ENCODE peak calls at places on chromosome 17, in ten cellular contexts. One of them, this sample, is unnamed.

GRCh38 chr17:8362651-8363332 is 13.7 kb downstream of the KRABD2 start:
- DNase-seq in BE2C: no peak
- DNase-seq in tibial nerve: no peak
- DNase-seq in fibroblast of pulmonary artery: no peak
- DNase-seq in HFF-Myc: no peak
- DNase-seq in T follicular helper cell: no peak
- DNase-seq in PC-9: no peak
- DNase-seq in NCI-H82: no peak
- DNase-seq in HT1080: no peak
- DNase-seq in stimulated activated CD4-positive, alpha-beta T cell treated with anti-CD3 and anti-CD28 coated beads, Interleukin-4, amount 100 ng/mL, for 4 hours: no peak
- DNase-seq in this sample: no peak

GRCh38 chr17:48818361-48818841 is 1.4 kb upstream of the TTLL6 start:
- DNase-seq in fibroblast of pulmonary artery: no peak
- DNase-seq in T follicular helper cell: no peak
- DNase-seq in stimulated activated CD4-positive, alpha-beta T cell treated with anti-CD3 and anti-CD28 coated beads, Interleukin-4, amount 100 ng/mL, for 4 hours: no peak
- DNase-seq in tibial nerve: no peak
- DNase-seq in HT1080: no peak
- DNase-seq in PC-9: no peak
- DNase-seq in HFF-Myc: no peak
- DNase-seq in NCI-H82: peak
- DNase-seq in BE2C: no peak
- DNase-seq in this sample: no peak

GRCh38 chr17:60361889-60362288 is 30.0 kb downstream of the USP32 start:
- DNase-seq in PC-9: no peak
- DNase-seq in T follicular helper cell: no peak
- DNase-seq in BE2C: no peak
- DNase-seq in NCI-H82: no peak
- DNase-seq in stimulated activated CD4-positive, alpha-beta T cell treated with anti-CD3 and anti-CD28 coated beads, Interleukin-4, amount 100 ng/mL, for 4 hours: no peak
- DNase-seq in HT1080: no peak
- DNase-seq in fibroblast of pulmonary artery: no peak
- DNase-seq in HFF-Myc: no peak
- DNase-seq in tibial nerve: no peak
- DNase-seq in this sample: no peak

GRCh38 chr17:34706029-34706428 is 126.6 kb downstream of the TMEM132E start:
- DNase-seq in HT1080: no peak
- DNase-seq in stimulated activated CD4-positive, alpha-beta T cell treated with anti-CD3 and anti-CD28 coated beads, Interleukin-4, amount 100 ng/mL, for 4 hours: no peak
- DNase-seq in HFF-Myc: no peak
- DNase-seq in PC-9: peak
- DNase-seq in fibroblast of pulmonary artery: peak
- DNase-seq in BE2C: no peak
- DNase-seq in tibial nerve: no peak
- DNase-seq in T follicular helper cell: no peak
- DNase-seq in NCI-H82: no peak
- DNase-seq in this sample: no peak

GRCh38 chr17:2485543-2485942 is 26.1 kb downstream of the METTL16 start:
- DNase-seq in tibial nerve: no peak
- DNase-seq in PC-9: peak
- DNase-seq in HFF-Myc: no peak
- DNase-seq in T follicular helper cell: no peak
- DNase-seq in HT1080: no peak
- DNase-seq in NCI-H82: no peak
- DNase-seq in stimulated activated CD4-positive, alpha-beta T cell treated with anti-CD3 and anti-CD28 coated beads, Interleukin-4, amount 100 ng/mL, for 4 hours: no peak
- DNase-seq in fibroblast of pulmonary artery: peak
- DNase-seq in BE2C: no peak
- DNase-seq in this sample: no peak

GRCh38 chr17:41986634-41987033 is 20.0 kb downstream of the CNP start:
- DNase-seq in NCI-H82: peak
- DNase-seq in PC-9: no peak
- DNase-seq in fibroblast of pulmonary artery: no peak
- DNase-seq in HT1080: no peak
- DNase-seq in T follicular helper cell: no peak
- DNase-seq in stimulated activated CD4-positive, alpha-beta T cell treated with anti-CD3 and anti-CD28 coated beads, Interleukin-4, amount 100 ng/mL, for 4 hours: no peak
- DNase-seq in HFF-Myc: no peak
- DNase-seq in BE2C: no peak
- DNase-seq in tibial nerve: no peak
- DNase-seq in this sample: no peak

GRCh38 chr17:56297142-56297541 is 143.9 kb downstream of the ANKFN1 start:
- DNase-seq in fibroblast of pulmonary artery: no peak
- DNase-seq in HFF-Myc: no peak
- DNase-seq in PC-9: no peak
- DNase-seq in stimulated activated CD4-positive, alpha-beta T cell treated with anti-CD3 and anti-CD28 coated beads, Interleukin-4, amount 100 ng/mL, for 4 hours: no peak
- DNase-seq in tibial nerve: no peak
- DNase-seq in HT1080: peak
- DNase-seq in T follicular helper cell: no peak
- DNase-seq in BE2C: no peak
- DNase-seq in NCI-H82: no peak
- DNase-seq in this sample: no peak

GRCh38 chr17:633133-633532 is 81.5 kb downstream of the VPS53 start:
- DNase-seq in HFF-Myc: no peak
- DNase-seq in tibial nerve: no peak
- DNase-seq in BE2C: no peak
- DNase-seq in fibroblast of pulmonary artery: no peak
- DNase-seq in stimulated activated CD4-positive, alpha-beta T cell treated with anti-CD3 and anti-CD28 coated beads, Interleukin-4, amount 100 ng/mL, for 4 hours: no peak
- DNase-seq in HT1080: no peak
- DNase-seq in T follicular helper cell: no peak
- DNase-seq in PC-9: no peak
- DNase-seq in NCI-H82: no peak
- DNase-seq in this sample: no peak

GRCh38 chr17:173064-173911 is 8.2 kb downstream of the DOC2B start:
- DNase-seq in HT1080: no peak
- DNase-seq in stimulated activated CD4-positive, alpha-beta T cell treated with anti-CD3 and anti-CD28 coated beads, Interleukin-4, amount 100 ng/mL, for 4 hours: no peak
- DNase-seq in BE2C: no peak
- DNase-seq in tibial nerve: no peak
- DNase-seq in PC-9: no peak
- DNase-seq in T follicular helper cell: no peak
- DNase-seq in NCI-H82: no peak
- DNase-seq in fibroblast of pulmonary artery: no peak
- DNase-seq in HFF-Myc: no peak
- DNase-seq in this sample: no peak

GRCh38 chr17:10166181-10166935 is 32.0 kb downstream of the GAS7 start:
- DNase-seq in NCI-H82: no peak
- DNase-seq in BE2C: no peak
- DNase-seq in HT1080: no peak
- DNase-seq in tibial nerve: no peak
- DNase-seq in HFF-Myc: no peak
- DNase-seq in PC-9: no peak
- DNase-seq in T follicular helper cell: no peak
- DNase-seq in stimulated activated CD4-positive, alpha-beta T cell treated with anti-CD3 and anti-CD28 coated beads, Interleukin-4, amount 100 ng/mL, for 4 hours: no peak
- DNase-seq in fibroblast of pulmonary artery: no peak
- DNase-seq in this sample: no peak

GRCh38 chr17:65532491-65532890 is 29.0 kb downstream of the AXIN2 start:
- DNase-seq in NCI-H82: no peak
- DNase-seq in stimulated activated CD4-positive, alpha-beta T cell treated with anti-CD3 and anti-CD28 coated beads, Interleukin-4, amount 100 ng/mL, for 4 hours: no peak
- DNase-seq in BE2C: no peak
- DNase-seq in HFF-Myc: no peak
- DNase-seq in fibroblast of pulmonary artery: no peak
- DNase-seq in tibial nerve: no peak
- DNase-seq in T follicular helper cell: no peak
- DNase-seq in PC-9: no peak
- DNase-seq in HT1080: no peak
- DNase-seq in this sample: no peak

GRCh38 chr17:3896108-3897099 is 3.6 kb upstream of the CAMKK1 start:
- DNase-seq in HT1080: no peak
- DNase-seq in T follicular helper cell: no peak
- DNase-seq in HFF-Myc: no peak
- DNase-seq in stimulated activated CD4-positive, alpha-beta T cell treated with anti-CD3 and anti-CD28 coated beads, Interleukin-4, amount 100 ng/mL, for 4 hours: no peak
- DNase-seq in tibial nerve: no peak
- DNase-seq in NCI-H82: no peak
- DNase-seq in BE2C: peak
- DNase-seq in PC-9: no peak
- DNase-seq in fibroblast of pulmonary artery: no peak
- DNase-seq in this sample: no peak

GRCh38 chr17:43315369-43315768 is 81.6 kb upstream of the RNU2-1 start:
- DNase-seq in fibroblast of pulmonary artery: no peak
- DNase-seq in PC-9: no peak
- DNase-seq in stimulated activated CD4-positive, alpha-beta T cell treated with anti-CD3 and anti-CD28 coated beads, Interleukin-4, amount 100 ng/mL, for 4 hours: no peak
- DNase-seq in T follicular helper cell: no peak
- DNase-seq in NCI-H82: no peak
- DNase-seq in tibial nerve: no peak
- DNase-seq in HT1080: no peak
- DNase-seq in HFF-Myc: no peak
- DNase-seq in BE2C: no peak
- DNase-seq in this sample: no peak

GRCh38 chr17:31497431-31497830 is 106.0 kb downstream of the RAB11FIP4 start:
- DNase-seq in fibroblast of pulmonary artery: no peak
- DNase-seq in BE2C: no peak
- DNase-seq in PC-9: no peak
- DNase-seq in HFF-Myc: no peak
- DNase-seq in T follicular helper cell: no peak
- DNase-seq in tibial nerve: no peak
- DNase-seq in NCI-H82: no peak
- DNase-seq in stimulated activated CD4-positive, alpha-beta T cell treated with anti-CD3 and anti-CD28 coated beads, Interleukin-4, amount 100 ng/mL, for 4 hours: no peak
- DNase-seq in HT1080: no peak
- DNase-seq in this sample: no peak

GRCh38 chr17:59838196-59838911 is 54.4 kb downstream of the TUBD1 start:
- DNase-seq in PC-9: no peak
- DNase-seq in HFF-Myc: no peak
- DNase-seq in NCI-H82: no peak
- DNase-seq in stimulated activated CD4-positive, alpha-beta T cell treated with anti-CD3 and anti-CD28 coated beads, Interleukin-4, amount 100 ng/mL, for 4 hours: peak
- DNase-seq in fibroblast of pulmonary artery: peak
- DNase-seq in tibial nerve: no peak
- DNase-seq in BE2C: no peak
- DNase-seq in T follicular helper cell: no peak
- DNase-seq in HT1080: no peak
- DNase-seq in this sample: no peak

GRCh38 chr17:55285340-55286301 is 20.9 kb downstream of the HLF start:
- DNase-seq in BE2C: peak
- DNase-seq in HFF-Myc: peak
- DNase-seq in T follicular helper cell: no peak
- DNase-seq in NCI-H82: no peak
- DNase-seq in HT1080: no peak
- DNase-seq in fibroblast of pulmonary artery: peak
- DNase-seq in tibial nerve: peak
- DNase-seq in PC-9: no peak
- DNase-seq in stimulated activated CD4-positive, alpha-beta T cell treated with anti-CD3 and anti-CD28 coated beads, Interleukin-4, amount 100 ng/mL, for 4 hours: no peak
- DNase-seq in this sample: peak

GRCh38 chr17:45243750-45244149 is 18.1 kb downstream of the SPATA32 start:
- DNase-seq in tibial nerve: no peak
- DNase-seq in T follicular helper cell: no peak
- DNase-seq in stimulated activated CD4-positive, alpha-beta T cell treated with anti-CD3 and anti-CD28 coated beads, Interleukin-4, amount 100 ng/mL, for 4 hours: no peak
- DNase-seq in BE2C: no peak
- DNase-seq in HT1080: no peak
- DNase-seq in PC-9: no peak
- DNase-seq in NCI-H82: no peak
- DNase-seq in HFF-Myc: no peak
- DNase-seq in fibroblast of pulmonary artery: no peak
- DNase-seq in this sample: no peak

GRCh38 chr17:45895304-45895968 is 1.1 kb downstream of the MAPT start:
- DNase-seq in HT1080: no peak
- DNase-seq in stimulated activated CD4-positive, alpha-beta T cell treated with anti-CD3 and anti-CD28 coated beads, Interleukin-4, amount 100 ng/mL, for 4 hours: peak
- DNase-seq in fibroblast of pulmonary artery: no peak
- DNase-seq in T follicular helper cell: peak
- DNase-seq in HFF-Myc: no peak
- DNase-seq in PC-9: peak
- DNase-seq in tibial nerve: no peak
- DNase-seq in NCI-H82: peak
- DNase-seq in BE2C: peak
- DNase-seq in this sample: peak

GRCh38 chr17:78053777-78054468 is 74.6 kb downstream of the TMC6 start:
- DNase-seq in NCI-H82: no peak
- DNase-seq in HFF-Myc: no peak
- DNase-seq in PC-9: no peak
- DNase-seq in stimulated activated CD4-positive, alpha-beta T cell treated with anti-CD3 and anti-CD28 coated beads, Interleukin-4, amount 100 ng/mL, for 4 hours: no peak
- DNase-seq in T follicular helper cell: no peak
- DNase-seq in tibial nerve: no peak
- DNase-seq in BE2C: no peak
- DNase-seq in fibroblast of pulmonary artery: no peak
- DNase-seq in HT1080: no peak
- DNase-seq in this sample: no peak

GRCh38 chr17:2406903-2407790 is 6.3 kb upstream of the MNT start:
- DNase-seq in T follicular helper cell: no peak
- DNase-seq in stimulated activated CD4-positive, alpha-beta T cell treated with anti-CD3 and anti-CD28 coated beads, Interleukin-4, amount 100 ng/mL, for 4 hours: no peak
- DNase-seq in HFF-Myc: no peak
- DNase-seq in HT1080: peak
- DNase-seq in BE2C: no peak
- DNase-seq in fibroblast of pulmonary artery: peak
- DNase-seq in PC-9: peak
- DNase-seq in NCI-H82: no peak
- DNase-seq in tibial nerve: peak
- DNase-seq in this sample: no peak

GRCh38 chr17:67025216-67025792 is 19.1 kb upstream of the CACNG1 start:
- DNase-seq in fibroblast of pulmonary artery: no peak
- DNase-seq in HT1080: no peak
- DNase-seq in tibial nerve: no peak
- DNase-seq in NCI-H82: no peak
- DNase-seq in BE2C: no peak
- DNase-seq in stimulated activated CD4-positive, alpha-beta T cell treated with anti-CD3 and anti-CD28 coated beads, Interleukin-4, amount 100 ng/mL, for 4 hours: no peak
- DNase-seq in PC-9: peak
- DNase-seq in HFF-Myc: no peak
- DNase-seq in T follicular helper cell: no peak
- DNase-seq in this sample: no peak

GRCh38 chr17:47301161-47301560 is 22.6 kb upstream of the EFCAB13 start:
- DNase-seq in fibroblast of pulmonary artery: no peak
- DNase-seq in HT1080: no peak
- DNase-seq in T follicular helper cell: no peak
- DNase-seq in tibial nerve: no peak
- DNase-seq in HFF-Myc: no peak
- DNase-seq in PC-9: no peak
- DNase-seq in NCI-H82: no peak
- DNase-seq in stimulated activated CD4-positive, alpha-beta T cell treated with anti-CD3 and anti-CD28 coated beads, Interleukin-4, amount 100 ng/mL, for 4 hours: no peak
- DNase-seq in BE2C: no peak
- DNase-seq in this sample: no peak

GRCh38 chr17:4599505-4600281 is 15.4 kb downstream of the SMTNL2 start:
- DNase-seq in NCI-H82: peak
- DNase-seq in T follicular helper cell: no peak
- DNase-seq in stimulated activated CD4-positive, alpha-beta T cell treated with anti-CD3 and anti-CD28 coated beads, Interleukin-4, amount 100 ng/mL, for 4 hours: no peak
- DNase-seq in HT1080: no peak
- DNase-seq in PC-9: peak
- DNase-seq in fibroblast of pulmonary artery: peak
- DNase-seq in HFF-Myc: no peak
- DNase-seq in BE2C: peak
- DNase-seq in tibial nerve: no peak
- DNase-seq in this sample: peak

GRCh38 chr17:47009759-47010594 is 30.9 kb upstream of the RPRML start:
- DNase-seq in NCI-H82: no peak
- DNase-seq in BE2C: no peak
- DNase-seq in PC-9: no peak
- DNase-seq in tibial nerve: no peak
- DNase-seq in T follicular helper cell: no peak
- DNase-seq in stimulated activated CD4-positive, alpha-beta T cell treated with anti-CD3 and anti-CD28 coated beads, Interleukin-4, amount 100 ng/mL, for 4 hours: no peak
- DNase-seq in HFF-Myc: no peak
- DNase-seq in HT1080: peak
- DNase-seq in fibroblast of pulmonary artery: no peak
- DNase-seq in this sample: no peak

GRCh38 chr17:77712578-77712977 is 245.9 kb upstream of the TNRC6C start:
- DNase-seq in T follicular helper cell: no peak
- DNase-seq in BE2C: no peak
- DNase-seq in fibroblast of pulmonary artery: no peak
- DNase-seq in stimulated activated CD4-positive, alpha-beta T cell treated with anti-CD3 and anti-CD28 coated beads, Interleukin-4, amount 100 ng/mL, for 4 hours: no peak
- DNase-seq in HT1080: no peak
- DNase-seq in NCI-H82: no peak
- DNase-seq in PC-9: no peak
- DNase-seq in tibial nerve: no peak
- DNase-seq in HFF-Myc: no peak
- DNase-seq in this sample: no peak